ENCODE peak calls at places on chromosomes 3 and 15, in four cellular contexts. K, F, P and O are unnamed samples.

GRCh38 chr3:168384990-168385389 is 289.3 kb upstream of the GOLIM4 start:
- DNase-seq in F (no peak), P (no peak), K (no peak), O (no peak)

GRCh38 chr3:70712449-70713082 is 400.1 kb upstream of the MDFIC2 start:
- DNase-seq in K (no peak), P (no peak), F (no peak), O (no peak)

GRCh38 chr3:41565948-41566347 is 366.6 kb downstream of the CTNNB1 start:
- DNase-seq in F (no peak), P (no peak), K (no peak), O (no peak)

GRCh38 chr15:44541282-44541958 is 4.5 kb downstream of the EIF3J start:
- DNase-seq in F (peak; percentile 90), P (no peak), K (no peak), O (no peak)

GRCh38 chr3:122858373-122858772 is 63.5 kb downstream of the SLC49A4 start:
- DNase-seq in F (peak; percentile 25), K (peak; percentile 13), P (no peak), O (no peak)

GRCh38 chr3:40096561-40097506 is 212.7 kb upstream of the EIF1B start:
- DNase-seq in F (no peak), K (no peak), P (no peak), O (no peak)

GRCh38 chr3:17137321-17137826 is 252.6 kb downstream of the PLCL2 start:
- DNase-seq in P (no peak), K (no peak), F (no peak), O (no peak)

GRCh38 chr15:99721104-99721778 is 12.0 kb downstream of the LYSMD4 start:
- DNase-seq in P (no peak), F (no peak), K (peak; percentile 6), O (no peak)

GRCh38 chr15:62369454-62369853 is 204.4 kb upstream of the C2CD4B start:
- DNase-seq in K (no peak), P (no peak), F (peak; percentile 19), O (no peak)
- H3K56ac ChIP-seq in K (no peak overlapping the region), P (no peak overlapping the region), F (no peak overlapping the region), O (no peak overlapping the region)

DNA sequence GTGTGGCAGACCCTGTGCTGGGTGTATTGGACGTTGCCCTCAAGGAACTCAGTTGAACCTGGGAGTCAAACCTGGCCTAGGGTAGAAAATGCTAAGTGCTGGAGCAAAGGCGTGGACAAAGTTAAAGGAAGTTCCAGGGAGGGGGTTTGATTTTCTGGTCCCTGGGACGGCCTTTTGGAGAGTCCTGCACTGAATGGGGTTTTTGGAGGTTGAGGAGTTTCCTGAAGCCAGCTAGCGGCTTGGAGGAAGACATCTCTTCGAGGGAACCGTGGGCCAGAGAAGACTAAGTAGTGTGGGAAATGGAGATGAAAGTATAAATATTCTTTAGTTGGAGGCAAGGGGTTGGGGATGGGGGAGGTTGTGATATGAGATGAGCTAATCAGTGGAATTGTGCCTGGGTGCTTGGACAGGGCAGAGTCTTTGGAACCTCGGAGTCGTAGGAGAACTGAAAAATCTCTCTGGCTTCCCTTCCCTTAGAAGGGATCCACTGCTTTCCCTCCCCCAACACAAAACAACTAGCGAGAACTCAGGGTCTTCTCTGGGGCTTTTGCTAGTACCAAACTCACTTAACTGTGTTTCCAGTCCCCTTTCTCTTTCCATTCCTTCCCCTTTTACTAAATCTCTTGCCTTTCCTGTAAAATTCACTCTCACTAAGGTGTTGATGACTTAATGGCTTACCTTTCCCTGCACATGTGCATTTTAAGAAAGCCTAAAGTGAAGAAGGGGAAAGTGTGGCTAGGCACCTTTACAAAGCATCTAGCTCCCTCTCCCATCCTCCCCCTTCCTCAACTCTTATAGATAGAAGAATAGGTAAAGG is 1.0 kb downstream of the LPP start:
- DNase-seq in F (peak; percentile 43), K (peak; percentile 34), P (no peak), O (no peak)
- H4K8ac ChIP-seq in F (peak overlapping the region; percentile 97), K (peak overlapping the region; percentile 90), P (peak overlapping the region; percentile 92), O (no peak overlapping the region)

GRCh38 chr3:46057716-46058115 is 30.4 kb upstream of the XCR1 start:
- DNase-seq in K (no peak), P (no peak), F (no peak), O (no peak)

GRCh38 chr3:46059432-46059831 is 32.1 kb upstream of the XCR1 start:
- DNase-seq in K (no peak), F (no peak), P (no peak), O (no peak)

GRCh38 chr3:46061108-46061507 is 33.8 kb upstream of the XCR1 start:
- DNase-seq in P (no peak), F (no peak), K (no peak), O (no peak)

GRCh38 chr3:46056686-46057085 is 29.4 kb upstream of the XCR1 start:
- DNase-seq in P (no peak), F (no peak), K (no peak), O (no peak)

DNA sequence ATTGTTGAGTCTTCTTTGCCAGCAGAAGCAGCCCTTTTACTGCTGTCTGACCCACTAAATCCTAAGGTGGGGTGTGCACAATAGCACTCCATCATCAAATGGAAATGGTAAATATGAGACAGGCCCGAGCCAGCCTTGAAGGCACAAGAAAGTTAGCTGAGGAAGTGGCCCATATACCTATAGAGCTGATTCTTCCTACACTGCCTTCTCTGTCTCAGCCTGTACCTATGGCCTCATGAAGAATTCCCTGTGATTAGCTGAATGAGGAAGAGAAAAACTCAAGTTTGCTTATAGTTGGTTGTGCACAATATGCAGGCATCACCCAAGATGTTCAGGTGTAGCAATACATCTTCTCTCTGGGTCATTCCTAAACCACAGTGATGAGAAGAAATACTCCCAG is 31.7 kb upstream of the XCR1 start:
- DNase-seq in P (no peak), F (no peak), K (no peak), O (no peak)
- H3K56ac ChIP-seq in P (no peak overlapping the region), F (no peak overlapping the region), K (no peak overlapping the region), O (no peak overlapping the region)

DNA sequence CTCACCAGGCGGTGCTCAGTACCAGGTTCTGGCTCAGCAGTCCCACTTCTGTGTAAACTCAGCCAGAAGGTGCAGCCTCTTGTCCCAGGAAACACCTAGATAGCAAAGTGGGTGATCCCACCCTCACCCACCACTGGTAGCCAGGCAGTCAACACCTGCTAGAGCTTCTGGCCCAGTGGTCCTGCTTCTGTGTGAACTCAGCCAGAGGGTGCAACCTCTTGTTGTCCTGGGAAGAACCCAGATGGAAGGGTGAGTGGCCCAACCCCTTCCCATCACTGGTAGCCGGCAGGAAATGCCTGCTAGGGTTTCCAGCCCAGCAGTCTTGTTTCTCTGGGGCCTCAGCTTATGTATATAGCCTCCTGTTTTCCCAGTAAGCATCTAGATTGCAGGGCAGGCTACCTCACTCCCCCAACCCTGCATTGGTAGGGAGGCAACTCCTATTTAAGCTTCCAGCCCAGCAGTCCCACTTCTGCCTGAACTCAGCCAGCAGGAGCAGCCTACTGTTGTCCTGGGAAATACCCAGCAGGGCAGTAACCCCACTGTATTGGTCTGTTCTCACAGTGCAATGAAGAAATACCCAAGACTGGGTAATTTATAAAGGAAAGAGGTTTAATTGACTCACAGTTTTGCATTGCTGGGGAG is 110.5 kb downstream of the DTWD1 start:
- DNase-seq in F (no peak), P (no peak), K (peak; percentile 45), O (no peak)
- H4K8ac ChIP-seq in F (no peak overlapping the region), P (no peak overlapping the region), K (no peak overlapping the region), O (no peak overlapping the region)

GRCh38 chr3:23942546-23942945 is 2.5 kb upstream of the NR1D2 start:
- DNase-seq in P (no peak), F (no peak), K (no peak), O (no peak)
- H3K56ac ChIP-seq in P (no peak overlapping the region), F (no peak overlapping the region), K (no peak overlapping the region), O (no peak overlapping the region)

GRCh38 chr15:68352401-68353062 is 75.0 kb downstream of the FEM1B start:
- DNase-seq in F (peak; percentile 98), P (no peak), K (no peak), O (no peak)
- H4K8ac ChIP-seq in F (peak overlapping the region; percentile 82), P (no peak overlapping the region), K (no peak overlapping the region), O (no peak overlapping the region)

GRCh38 chr3:38543602-38544001 is 47.5 kb downstream of the EXOG start:
- DNase-seq in P (no peak), F (peak; percentile 33), K (no peak), O (no peak)
- H3K56ac ChIP-seq in P (no peak overlapping the region), F (no peak overlapping the region), K (no peak overlapping the region), O (no peak overlapping the region)